ENCODE peak calls at places on chromosomes 6 and 20, in five cellular contexts. One of them, this sample, is unnamed.

GRCh38 chr20:44646641-44647274 is 4.7 kb downstream of the ADA start:
- DNase-seq in prostate gland: no peak
- DNase-seq in heart left ventricle: no peak
- DNase-seq in neural progenitor cell: no peak
- DNase-seq in hepatocyte: no peak
- DNase-seq in this sample: no peak

GRCh38 chr20:36929691-36930090 is 21.8 kb downstream of the SAMHD1 start:
- DNase-seq in prostate gland: no peak
- DNase-seq in heart left ventricle: no peak
- DNase-seq in neural progenitor cell: no peak
- DNase-seq in hepatocyte: no peak
- DNase-seq in this sample: no peak

GRCh38 chr6:2990179-2990931 is 9.3 kb upstream of the NQO2 start:
- DNase-seq in prostate gland: no peak
- DNase-seq in heart left ventricle: no peak
- DNase-seq in neural progenitor cell: peak
- DNase-seq in hepatocyte: peak
- DNase-seq in this sample: peak

GRCh38 chr6:123529843-123530242 is 106.9 kb downstream of the TRDN start:
- DNase-seq in prostate gland: no peak
- DNase-seq in heart left ventricle: no peak
- DNase-seq in neural progenitor cell: no peak
- DNase-seq in hepatocyte: no peak
- DNase-seq in this sample: no peak

GRCh38 chr20:56360133-56360898 is 1.5 kb downstream of the FAM210B start:
- DNase-seq in prostate gland: peak
- DNase-seq in heart left ventricle: no peak
- DNase-seq in neural progenitor cell: no peak
- DNase-seq in hepatocyte: no peak
- DNase-seq in this sample: peak

GRCh38 chr6:139647001-139647400 is 272.6 kb upstream of the CITED2 start:
- DNase-seq in prostate gland: no peak
- DNase-seq in heart left ventricle: no peak
- DNase-seq in neural progenitor cell: no peak
- DNase-seq in hepatocyte: no peak
- DNase-seq in this sample: no peak

GRCh38 chr20:50196896-50197295 is 6.3 kb downstream of the CEBPB start:
- DNase-seq in prostate gland: no peak
- DNase-seq in heart left ventricle: peak
- DNase-seq in neural progenitor cell: no peak
- DNase-seq in hepatocyte: no peak
- DNase-seq in this sample: no peak

GRCh38 chr20:5513975-5514516 is 197.3 kb upstream of the PROKR2 start:
- DNase-seq in prostate gland: no peak
- DNase-seq in heart left ventricle: no peak
- DNase-seq in neural progenitor cell: no peak
- DNase-seq in hepatocyte: peak
- DNase-seq in this sample: no peak

GRCh38 chr6:16377470-16377869 is 139.1 kb downstream of the GMPR start:
- DNase-seq in prostate gland: no peak
- DNase-seq in heart left ventricle: no peak
- DNase-seq in neural progenitor cell: no peak
- DNase-seq in hepatocyte: no peak
- DNase-seq in this sample: no peak

GRCh38 chr6:72084992-72085569 is 198.7 kb downstream of the RIMS1 start:
- DNase-seq in prostate gland: no peak
- DNase-seq in heart left ventricle: no peak
- DNase-seq in neural progenitor cell: peak
- DNase-seq in hepatocyte: peak
- DNase-seq in this sample: no peak

GRCh38 chr6:128327890-128328289 is 192.5 kb downstream of the PTPRK start:
- DNase-seq in prostate gland: no peak
- DNase-seq in heart left ventricle: no peak
- DNase-seq in neural progenitor cell: peak
- DNase-seq in hepatocyte: peak
- DNase-seq in this sample: peak

GRCh38 chr20:37565134-37565811 is 37.6 kb upstream of the BLCAP start:
- DNase-seq in prostate gland: no peak
- DNase-seq in heart left ventricle: no peak
- DNase-seq in neural progenitor cell: peak
- DNase-seq in hepatocyte: no peak
- DNase-seq in this sample: no peak

GRCh38 chr6:47000842-47001241 is 41.3 kb downstream of the ADGRF1 start:
- DNase-seq in prostate gland: no peak
- DNase-seq in heart left ventricle: no peak
- DNase-seq in neural progenitor cell: no peak
- DNase-seq in hepatocyte: no peak
- DNase-seq in this sample: no peak

GRCh38 chr20:3172933-3173581 is at the start of gene LZTS3:
- DNase-seq in prostate gland: peak
- DNase-seq in heart left ventricle: peak
- DNase-seq in neural progenitor cell: peak
- DNase-seq in hepatocyte: peak
- DNase-seq in this sample: peak

GRCh38 chr6:5082487-5083306 is 2.4 kb upstream of the PPP1R3G start:
- DNase-seq in prostate gland: no peak
- DNase-seq in heart left ventricle: no peak
- DNase-seq in neural progenitor cell: no peak
- DNase-seq in hepatocyte: peak
- DNase-seq in this sample: no peak

GRCh38 chr6:10384333-10384718 is 30.5 kb downstream of the TFAP2A start:
- DNase-seq in prostate gland: no peak
- DNase-seq in heart left ventricle: no peak
- DNase-seq in neural progenitor cell: no peak
- DNase-seq in hepatocyte: no peak
- DNase-seq in this sample: no peak

GRCh38 chr20:45845452-45845851 is 11.7 kb downstream of the ACOT8 start:
- DNase-seq in prostate gland: no peak
- DNase-seq in heart left ventricle: no peak
- DNase-seq in neural progenitor cell: no peak
- DNase-seq in hepatocyte: no peak
- DNase-seq in this sample: no peak

GRCh38 chr20:38473353-38473795 is 731 bp downstream of the RALGAPB start:
- DNase-seq in prostate gland: peak
- DNase-seq in heart left ventricle: no peak
- DNase-seq in neural progenitor cell: peak
- DNase-seq in hepatocyte: peak
- DNase-seq in this sample: no peak

GRCh38 chr20:50472693-50473610 is 37.2 kb upstream of the PTPN1 start:
- DNase-seq in prostate gland: no peak
- DNase-seq in heart left ventricle: no peak
- DNase-seq in neural progenitor cell: no peak
- DNase-seq in hepatocyte: no peak
- DNase-seq in this sample: no peak

GRCh38 chr6:169638915-169639314 is 62.9 kb downstream of the WDR27 start:
- DNase-seq in prostate gland: no peak
- DNase-seq in heart left ventricle: no peak
- DNase-seq in neural progenitor cell: no peak
- DNase-seq in hepatocyte: no peak
- DNase-seq in this sample: no peak

GRCh38 chr20:46251211-46251673 is 57.1 kb downstream of the CDH22 start:
- DNase-seq in prostate gland: no peak
- DNase-seq in heart left ventricle: no peak
- DNase-seq in neural progenitor cell: peak
- DNase-seq in hepatocyte: peak
- DNase-seq in this sample: no peak

GRCh38 chr6:79525272-79526100 is 11.7 kb downstream of the LCA5 start:
- DNase-seq in prostate gland: no peak
- DNase-seq in heart left ventricle: no peak
- DNase-seq in neural progenitor cell: peak
- DNase-seq in hepatocyte: peak
- DNase-seq in this sample: peak

GRCh38 chr20:23568320-23569011 is at the start of gene CST9L:
- DNase-seq in prostate gland: no peak
- DNase-seq in heart left ventricle: no peak
- DNase-seq in neural progenitor cell: no peak
- DNase-seq in hepatocyte: no peak
- DNase-seq in this sample: no peak

GRCh38 chr6:33958208-33958862 is 154.5 kb upstream of the MLN start:
- DNase-seq in prostate gland: no peak
- DNase-seq in heart left ventricle: peak
- DNase-seq in neural progenitor cell: peak
- DNase-seq in hepatocyte: peak
- DNase-seq in this sample: peak
- TF ChIP-seq CTCF in prostate gland: no peak
- TF ChIP-seq CTCF in heart left ventricle: no peak
- TF ChIP-seq CTCF in neural progenitor cell: peak
- TF ChIP-seq CTCF in hepatocyte: peak
- TF ChIP-seq CTCF in this sample: no peak

DNA sequence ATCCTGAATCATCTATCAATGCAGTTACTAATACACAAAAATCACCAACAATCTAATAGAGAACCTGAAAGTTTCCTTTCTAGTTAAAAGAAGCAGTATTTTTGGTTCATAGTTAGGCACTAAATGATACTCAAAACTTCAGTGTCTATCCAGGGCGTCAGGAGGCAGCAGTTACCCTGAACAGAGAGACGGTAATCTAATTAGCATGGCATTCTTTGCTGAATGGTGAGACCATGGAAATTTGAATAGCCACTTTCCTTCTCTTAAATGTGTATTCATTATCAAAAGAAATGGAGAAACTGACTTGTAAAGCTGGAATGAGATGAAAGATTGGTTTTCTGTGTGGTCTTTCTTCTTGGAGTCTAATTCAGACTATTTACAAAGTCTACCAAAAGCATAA is 146.6 kb upstream of the BMP5 start:
- DNase-seq in prostate gland: no peak
- DNase-seq in heart left ventricle: no peak
- DNase-seq in neural progenitor cell: peak
- DNase-seq in hepatocyte: no peak
- DNase-seq in this sample: no peak
- TF ChIP-seq CTCF in prostate gland: no peak
- TF ChIP-seq CTCF in heart left ventricle: no peak
- TF ChIP-seq CTCF in neural progenitor cell: peak
- TF ChIP-seq CTCF in hepatocyte: no peak
- TF ChIP-seq CTCF in this sample: no peak

GRCh38 chr6:26224940-26225847 is 138.0 kb downstream of the HFE start:
- DNase-seq in prostate gland: peak
- DNase-seq in heart left ventricle: no peak
- DNase-seq in neural progenitor cell: peak
- DNase-seq in hepatocyte: peak
- DNase-seq in this sample: no peak
- TF ChIP-seq CTCF in prostate gland: no peak
- TF ChIP-seq CTCF in heart left ventricle: no peak
- TF ChIP-seq CTCF in neural progenitor cell: peak
- TF ChIP-seq CTCF in hepatocyte: peak
- TF ChIP-seq CTCF in this sample: no peak

DNA sequence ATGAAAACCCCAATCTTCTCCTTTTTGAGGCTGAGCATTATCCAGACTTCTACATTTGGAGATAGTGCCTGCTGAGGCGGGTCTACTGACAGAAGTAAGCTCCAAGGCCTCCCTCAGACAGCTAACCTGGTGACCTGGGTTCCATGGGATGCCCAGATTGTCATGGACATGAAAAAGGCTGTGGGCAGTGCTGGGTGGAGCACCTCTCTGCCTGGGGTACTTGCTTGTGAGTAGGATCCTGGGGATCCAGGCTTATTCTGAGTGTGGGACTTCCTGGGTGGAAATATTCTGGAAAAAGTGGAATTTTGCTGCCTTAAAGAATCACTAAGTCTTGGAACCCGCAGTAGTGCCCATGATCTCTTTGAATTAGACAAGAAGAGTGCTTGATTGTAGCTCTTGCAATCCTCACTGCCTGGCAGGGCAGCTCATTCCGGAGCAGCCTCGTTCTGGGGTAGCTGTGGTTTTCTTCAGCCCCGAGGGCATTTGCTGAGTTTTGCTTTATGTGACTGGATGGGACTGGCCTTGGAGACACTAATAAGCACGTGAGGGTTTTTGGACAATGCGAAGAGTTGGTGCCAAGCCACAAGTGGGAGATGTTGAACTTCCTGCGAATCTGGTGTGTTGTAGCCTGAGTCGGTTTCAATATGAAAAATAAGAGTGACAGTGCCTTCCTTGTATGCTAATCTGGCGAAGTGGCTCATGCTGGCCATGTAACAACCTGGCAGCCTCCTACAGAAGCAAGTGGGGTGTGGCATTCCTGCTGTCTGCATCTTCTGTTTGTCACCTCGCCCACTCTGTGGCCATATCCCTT is 28.2 kb downstream of the SNRNP48 start:
- DNase-seq in prostate gland: peak
- DNase-seq in heart left ventricle: no peak
- DNase-seq in neural progenitor cell: no peak
- DNase-seq in hepatocyte: no peak
- DNase-seq in this sample: peak
- TF ChIP-seq CTCF in prostate gland: no peak
- TF ChIP-seq CTCF in heart left ventricle: no peak
- TF ChIP-seq CTCF in neural progenitor cell: no peak
- TF ChIP-seq CTCF in hepatocyte: no peak
- TF ChIP-seq CTCF in this sample: no peak